ENCODE peak calls at places on chromosome 1, in six cellular contexts. G is CD8-positive, alpha-beta memory T cell; K is neural crest cell; U is choroid plexus epithelial cell; O is activated T-helper 1 cell treated with Interleukin-2 at 50 U/mL for 16 hours; X is NCI-H510A. Y is an unnamed sample.

GRCh38 chr1:98964198-98964597 is 40.5 kb downstream of the PLPPR5 start:
- DNase-seq in G (no peak), U (no peak), X (no peak), O (no peak), K (no peak), Y (no peak)

GRCh38 chr1:8423702-8424538 is 106.0 kb downstream of the SLC45A1 start:
- DNase-seq in G (peak; percentile 52), U (peak; percentile 73), O (peak; percentile 32), X (peak; percentile 89), K (peak; percentile 54), Y (peak; percentile 78)

GRCh38 chr1:25647863-25648262 is 31.3 kb downstream of the MAN1C1 start:
- DNase-seq in G (no peak), U (no peak), O (no peak), K (no peak), X (no peak), Y (no peak)

GRCh38 chr1:226002667-226003501 is 3.7 kb upstream of the SDE2 start:
- DNase-seq in U (peak; percentile 79), G (no peak), X (peak; percentile 85), O (no peak), K (peak; percentile 26), Y (no peak)

GRCh38 chr1:52662645-52663313 is 29.8 kb downstream of the SHISAL2A start:
- DNase-seq in K (peak; percentile 62), G (no peak), U (peak; percentile 42), X (no peak), O (no peak), Y (peak; percentile 80)

GRCh38 chr1:2108213-2108876 is 58.1 kb downstream of the PRKCZ start:
- DNase-seq in G (no peak), K (peak; percentile 59), O (no peak), U (peak; percentile 70), X (no peak), Y (peak; percentile 42)

GRCh38 chr1:203522237-203522636 is 28.3 kb downstream of the OPTC start:
- DNase-seq in U (no peak), O (no peak), G (no peak), K (no peak), X (no peak), Y (no peak)

GRCh38 chr1:67175713-67176112 is 9.5 kb downstream of the IL23R start:
- DNase-seq in K (no peak), U (no peak), O (no peak), X (no peak), G (no peak), Y (no peak)

GRCh38 chr1:36014722-36015220 is 69.1 kb upstream of the TEKT2 start:
- DNase-seq in U (peak; percentile 53), K (no peak), G (no peak), X (no peak), O (no peak), Y (peak; percentile 44)

GRCh38 chr1:173445164-173445563 is 32.0 kb upstream of the PRDX6 start:
- DNase-seq in U (peak; percentile 21), G (no peak), K (no peak), O (no peak), X (no peak), Y (no peak)

GRCh38 chr1:222582099-222582774 is 7.5 kb downstream of the TAF1A start:
- DNase-seq in G (no peak), X (no peak), O (no peak), K (no peak), U (peak; percentile 17), Y (peak; percentile 17)

GRCh38 chr1:43454270-43455011 is 710 bp upstream of the HYI start:
- DNase-seq in K (peak; percentile 30), G (peak; percentile 49), U (peak; percentile 93), X (peak; percentile 100), O (peak; percentile 34), Y (peak; percentile 82)

GRCh38 chr1:36879613-36880012 is 154.7 kb downstream of the GRIK3 start:
- DNase-seq in O (no peak), K (no peak), G (no peak), U (no peak), X (no peak), Y (no peak)

Y was measured in fibroblast of villous mesenchyme.